ENCODE peak calls at places on chromosome 1, in seven cellular contexts. One of them, this sample, is unnamed.

GRCh38 chr1:193767891-193768290 is 581.5 kb upstream of the B3GALT2 start:
- DNase-seq in stimulated activated CD4-positive, alpha-beta T cell treated with anti-CD3 and anti-CD28 coated beads, Interleukin-1b, Interleukin-23, amount 100 ng/mL, for 4 hours: no peak
- DNase-seq in effector CD4-positive, alpha-beta T cell: no peak
- DNase-seq in choroid plexus epithelial cell: no peak
- DNase-seq in hypothalamus: no peak
- DNase-seq in activated T-cell treated with anti-CD3 and anti-CD28 coated beads, Interleukin-2, amount 50 U/mL, for 4 hours: no peak
- DNase-seq in activated naive CD4-positive, alpha-beta T cell: no peak
- DNase-seq in this sample: no peak

GRCh38 chr1:33294071-33295010 is 26.6 kb downstream of the A3GALT2 start:
- DNase-seq in stimulated activated CD4-positive, alpha-beta T cell treated with anti-CD3 and anti-CD28 coated beads, Interleukin-1b, Interleukin-23, amount 100 ng/mL, for 4 hours: no peak
- DNase-seq in effector CD4-positive, alpha-beta T cell: no peak
- DNase-seq in choroid plexus epithelial cell: no peak
- DNase-seq in hypothalamus: no peak
- DNase-seq in activated T-cell treated with anti-CD3 and anti-CD28 coated beads, Interleukin-2, amount 50 U/mL, for 4 hours: no peak
- DNase-seq in activated naive CD4-positive, alpha-beta T cell: no peak
- DNase-seq in this sample: no peak

GRCh38 chr1:58874327-58874726 is 90.5 kb upstream of the JUN start:
- DNase-seq in stimulated activated CD4-positive, alpha-beta T cell treated with anti-CD3 and anti-CD28 coated beads, Interleukin-1b, Interleukin-23, amount 100 ng/mL, for 4 hours: no peak
- DNase-seq in effector CD4-positive, alpha-beta T cell: no peak
- DNase-seq in choroid plexus epithelial cell: no peak
- DNase-seq in hypothalamus: no peak
- DNase-seq in activated T-cell treated with anti-CD3 and anti-CD28 coated beads, Interleukin-2, amount 50 U/mL, for 4 hours: no peak
- DNase-seq in activated naive CD4-positive, alpha-beta T cell: no peak
- DNase-seq in this sample: no peak

GRCh38 chr1:155124503-155125463 is 2.9 kb upstream of the EFNA1 start:
- DNase-seq in stimulated activated CD4-positive, alpha-beta T cell treated with anti-CD3 and anti-CD28 coated beads, Interleukin-1b, Interleukin-23, amount 100 ng/mL, for 4 hours: no peak
- DNase-seq in effector CD4-positive, alpha-beta T cell: no peak
- DNase-seq in choroid plexus epithelial cell: peak; percentile 21
- DNase-seq in hypothalamus: no peak
- DNase-seq in activated T-cell treated with anti-CD3 and anti-CD28 coated beads, Interleukin-2, amount 50 U/mL, for 4 hours: no peak
- DNase-seq in activated naive CD4-positive, alpha-beta T cell: no peak
- DNase-seq in this sample: no peak

GRCh38 chr1:95353185-95353584 is 119.2 kb downstream of the RWDD3 start:
- DNase-seq in stimulated activated CD4-positive, alpha-beta T cell treated with anti-CD3 and anti-CD28 coated beads, Interleukin-1b, Interleukin-23, amount 100 ng/mL, for 4 hours: no peak
- DNase-seq in effector CD4-positive, alpha-beta T cell: no peak
- DNase-seq in choroid plexus epithelial cell: no peak
- DNase-seq in hypothalamus: no peak
- DNase-seq in activated T-cell treated with anti-CD3 and anti-CD28 coated beads, Interleukin-2, amount 50 U/mL, for 4 hours: no peak
- DNase-seq in activated naive CD4-positive, alpha-beta T cell: no peak
- DNase-seq in this sample: no peak

GRCh38 chr1:175035860-175036259 is 12.6 kb upstream of the MRPS14 start:
- DNase-seq in stimulated activated CD4-positive, alpha-beta T cell treated with anti-CD3 and anti-CD28 coated beads, Interleukin-1b, Interleukin-23, amount 100 ng/mL, for 4 hours: no peak
- DNase-seq in effector CD4-positive, alpha-beta T cell: no peak
- DNase-seq in choroid plexus epithelial cell: no peak
- DNase-seq in hypothalamus: no peak
- DNase-seq in activated T-cell treated with anti-CD3 and anti-CD28 coated beads, Interleukin-2, amount 50 U/mL, for 4 hours: no peak
- DNase-seq in activated naive CD4-positive, alpha-beta T cell: no peak
- DNase-seq in this sample: no peak

GRCh38 chr1:19436716-19437476 is 48.4 kb downstream of the CAPZB start:
- DNase-seq in stimulated activated CD4-positive, alpha-beta T cell treated with anti-CD3 and anti-CD28 coated beads, Interleukin-1b, Interleukin-23, amount 100 ng/mL, for 4 hours: no peak
- DNase-seq in effector CD4-positive, alpha-beta T cell: no peak
- DNase-seq in choroid plexus epithelial cell: peak; percentile 90
- DNase-seq in hypothalamus: peak; percentile 46
- DNase-seq in activated T-cell treated with anti-CD3 and anti-CD28 coated beads, Interleukin-2, amount 50 U/mL, for 4 hours: no peak
- DNase-seq in activated naive CD4-positive, alpha-beta T cell: no peak
- DNase-seq in this sample: no peak

GRCh38 chr1:68338107-68338506 is 105.8 kb upstream of the WLS start:
- DNase-seq in stimulated activated CD4-positive, alpha-beta T cell treated with anti-CD3 and anti-CD28 coated beads, Interleukin-1b, Interleukin-23, amount 100 ng/mL, for 4 hours: no peak
- DNase-seq in effector CD4-positive, alpha-beta T cell: no peak
- DNase-seq in choroid plexus epithelial cell: no peak
- DNase-seq in hypothalamus: no peak
- DNase-seq in activated T-cell treated with anti-CD3 and anti-CD28 coated beads, Interleukin-2, amount 50 U/mL, for 4 hours: no peak
- DNase-seq in activated naive CD4-positive, alpha-beta T cell: no peak
- DNase-seq in this sample: no peak

GRCh38 chr1:72037745-72038343 is 244.5 kb downstream of the NEGR1 start:
- DNase-seq in stimulated activated CD4-positive, alpha-beta T cell treated with anti-CD3 and anti-CD28 coated beads, Interleukin-1b, Interleukin-23, amount 100 ng/mL, for 4 hours: no peak
- DNase-seq in effector CD4-positive, alpha-beta T cell: no peak
- DNase-seq in choroid plexus epithelial cell: peak; percentile 43
- DNase-seq in hypothalamus: peak; percentile 1
- DNase-seq in activated T-cell treated with anti-CD3 and anti-CD28 coated beads, Interleukin-2, amount 50 U/mL, for 4 hours: no peak
- DNase-seq in activated naive CD4-positive, alpha-beta T cell: no peak
- DNase-seq in this sample: no peak

GRCh38 chr1:66261370-66261769 is 272.6 kb upstream of the SGIP1 start:
- DNase-seq in stimulated activated CD4-positive, alpha-beta T cell treated with anti-CD3 and anti-CD28 coated beads, Interleukin-1b, Interleukin-23, amount 100 ng/mL, for 4 hours: no peak
- DNase-seq in effector CD4-positive, alpha-beta T cell: no peak
- DNase-seq in choroid plexus epithelial cell: no peak
- DNase-seq in hypothalamus: no peak
- DNase-seq in activated T-cell treated with anti-CD3 and anti-CD28 coated beads, Interleukin-2, amount 50 U/mL, for 4 hours: no peak
- DNase-seq in activated naive CD4-positive, alpha-beta T cell: no peak
- DNase-seq in this sample: no peak

GRCh38 chr1:230068952-230069684 is 2.1 kb downstream of the GALNT2 start:
- DNase-seq in stimulated activated CD4-positive, alpha-beta T cell treated with anti-CD3 and anti-CD28 coated beads, Interleukin-1b, Interleukin-23, amount 100 ng/mL, for 4 hours: no peak
- DNase-seq in effector CD4-positive, alpha-beta T cell: no peak
- DNase-seq in choroid plexus epithelial cell: no peak
- DNase-seq in hypothalamus: no peak
- DNase-seq in activated T-cell treated with anti-CD3 and anti-CD28 coated beads, Interleukin-2, amount 50 U/mL, for 4 hours: no peak
- DNase-seq in activated naive CD4-positive, alpha-beta T cell: no peak
- DNase-seq in this sample: no peak

This sample was measured in memory B cell.